ENCODE peak calls at places on chromosomes 7 and 10, in four cellular contexts. One of them, this sample, is unnamed.

GRCh38 chr7:8232999-8233847 is 28.7 kb downstream of the ICA1 start:
- DNase-seq in sciatic nerve: no peak
- DNase-seq in amygdala: no peak
- DNase-seq in stimulated activated CD4-positive, alpha-beta T cell treated with anti-CD3 and anti-CD28 coated beads, Interleukin-15, amount 100 ng/mL, for 48 hours: no peak
- DNase-seq in this sample: no peak

GRCh38 chr7:151455690-151456089 is 15.7 kb upstream of the CRYGN start:
- DNase-seq in sciatic nerve: no peak
- DNase-seq in amygdala: no peak
- DNase-seq in stimulated activated CD4-positive, alpha-beta T cell treated with anti-CD3 and anti-CD28 coated beads, Interleukin-15, amount 100 ng/mL, for 48 hours: no peak
- DNase-seq in this sample: no peak

GRCh38 chr7:50664937-50665336 is 99.7 kb upstream of the DDC start:
- DNase-seq in stimulated activated CD4-positive, alpha-beta T cell treated with anti-CD3 and anti-CD28 coated beads, Interleukin-15, amount 100 ng/mL, for 48 hours: no peak
- DNase-seq in sciatic nerve: no peak
- DNase-seq in amygdala: no peak
- DNase-seq in this sample: no peak

GRCh38 chr7:144019457-144019856 is 19.3 kb downstream of the OR6B1 start:
- DNase-seq in sciatic nerve: no peak
- DNase-seq in stimulated activated CD4-positive, alpha-beta T cell treated with anti-CD3 and anti-CD28 coated beads, Interleukin-15, amount 100 ng/mL, for 48 hours: no peak
- DNase-seq in amygdala: no peak
- DNase-seq in this sample: no peak

GRCh38 chr10:35382096-35382495 is 45.8 kb downstream of the CCNY start:
- DNase-seq in amygdala: no peak
- DNase-seq in sciatic nerve: no peak
- DNase-seq in stimulated activated CD4-positive, alpha-beta T cell treated with anti-CD3 and anti-CD28 coated beads, Interleukin-15, amount 100 ng/mL, for 48 hours: no peak
- DNase-seq in this sample: no peak

GRCh38 chr7:17058568-17058967 is 176.8 kb upstream of the AGR3 start:
- DNase-seq in stimulated activated CD4-positive, alpha-beta T cell treated with anti-CD3 and anti-CD28 coated beads, Interleukin-15, amount 100 ng/mL, for 48 hours: no peak
- DNase-seq in amygdala: no peak
- DNase-seq in sciatic nerve: no peak
- DNase-seq in this sample: no peak

GRCh38 chr10:3471927-3472704 is 299.5 kb upstream of the PITRM1 start:
- DNase-seq in sciatic nerve: no peak
- DNase-seq in amygdala: peak
- DNase-seq in stimulated activated CD4-positive, alpha-beta T cell treated with anti-CD3 and anti-CD28 coated beads, Interleukin-15, amount 100 ng/mL, for 48 hours: no peak
- DNase-seq in this sample: no peak

GRCh38 chr7:108716783-108717182 is 147.1 kb downstream of the DNAJB9 start:
- DNase-seq in amygdala: no peak
- DNase-seq in stimulated activated CD4-positive, alpha-beta T cell treated with anti-CD3 and anti-CD28 coated beads, Interleukin-15, amount 100 ng/mL, for 48 hours: no peak
- DNase-seq in sciatic nerve: no peak
- DNase-seq in this sample: no peak

GRCh38 chr7:26278769-26279168 is 12.9 kb upstream of the SNX10 start:
- DNase-seq in stimulated activated CD4-positive, alpha-beta T cell treated with anti-CD3 and anti-CD28 coated beads, Interleukin-15, amount 100 ng/mL, for 48 hours: no peak
- DNase-seq in amygdala: no peak
- DNase-seq in sciatic nerve: no peak
- DNase-seq in this sample: no peak

GRCh38 chr7:4616116-4616515 is 66.0 kb upstream of the FOXK1 start:
- DNase-seq in stimulated activated CD4-positive, alpha-beta T cell treated with anti-CD3 and anti-CD28 coated beads, Interleukin-15, amount 100 ng/mL, for 48 hours: no peak
- DNase-seq in amygdala: no peak
- DNase-seq in sciatic nerve: no peak
- DNase-seq in this sample: no peak

GRCh38 chr10:84135836-84136235 is 3.5 kb upstream of the GHITM start:
- DNase-seq in stimulated activated CD4-positive, alpha-beta T cell treated with anti-CD3 and anti-CD28 coated beads, Interleukin-15, amount 100 ng/mL, for 48 hours: no peak
- DNase-seq in sciatic nerve: no peak
- DNase-seq in amygdala: no peak
- DNase-seq in this sample: no peak

GRCh38 chr7:6447589-6448210 is at the start of gene DAGLB:
- DNase-seq in amygdala: peak
- DNase-seq in stimulated activated CD4-positive, alpha-beta T cell treated with anti-CD3 and anti-CD28 coated beads, Interleukin-15, amount 100 ng/mL, for 48 hours: peak
- DNase-seq in sciatic nerve: peak
- DNase-seq in this sample: peak

GRCh38 chr7:10939237-10939910 is 34.3 kb upstream of the PHF14 start:
- DNase-seq in sciatic nerve: no peak
- DNase-seq in stimulated activated CD4-positive, alpha-beta T cell treated with anti-CD3 and anti-CD28 coated beads, Interleukin-15, amount 100 ng/mL, for 48 hours: no peak
- DNase-seq in amygdala: no peak
- DNase-seq in this sample: no peak

GRCh38 chr7:158073845-158074840 is 513.5 kb downstream of the PTPRN2 start:
- DNase-seq in amygdala: no peak
- DNase-seq in sciatic nerve: peak
- DNase-seq in stimulated activated CD4-positive, alpha-beta T cell treated with anti-CD3 and anti-CD28 coated beads, Interleukin-15, amount 100 ng/mL, for 48 hours: no peak
- DNase-seq in this sample: peak

GRCh38 chr10:97222346-97222961 is 36.7 kb upstream of the SLIT1 start:
- DNase-seq in stimulated activated CD4-positive, alpha-beta T cell treated with anti-CD3 and anti-CD28 coated beads, Interleukin-15, amount 100 ng/mL, for 48 hours: no peak
- DNase-seq in amygdala: no peak
- DNase-seq in sciatic nerve: peak
- DNase-seq in this sample: no peak

GRCh38 chr10:131946321-131946751 is 35.4 kb downstream of the BNIP3 start:
- DNase-seq in stimulated activated CD4-positive, alpha-beta T cell treated with anti-CD3 and anti-CD28 coated beads, Interleukin-15, amount 100 ng/mL, for 48 hours: no peak
- DNase-seq in sciatic nerve: peak
- DNase-seq in amygdala: no peak
- DNase-seq in this sample: no peak

GRCh38 chr10:116097239-116097751 is 175.7 kb downstream of the GFRA1 start:
- DNase-seq in stimulated activated CD4-positive, alpha-beta T cell treated with anti-CD3 and anti-CD28 coated beads, Interleukin-15, amount 100 ng/mL, for 48 hours: no peak
- DNase-seq in sciatic nerve: no peak
- DNase-seq in amygdala: peak
- DNase-seq in this sample: no peak

GRCh38 chr10:115861864-115862263 is 411.1 kb downstream of the GFRA1 start:
- DNase-seq in stimulated activated CD4-positive, alpha-beta T cell treated with anti-CD3 and anti-CD28 coated beads, Interleukin-15, amount 100 ng/mL, for 48 hours: no peak
- DNase-seq in amygdala: no peak
- DNase-seq in sciatic nerve: no peak
- DNase-seq in this sample: no peak

GRCh38 chr10:90975096-90975495 is 54.2 kb upstream of the ANKRD1 start:
- DNase-seq in sciatic nerve: no peak
- DNase-seq in stimulated activated CD4-positive, alpha-beta T cell treated with anti-CD3 and anti-CD28 coated beads, Interleukin-15, amount 100 ng/mL, for 48 hours: no peak
- DNase-seq in amygdala: no peak
- DNase-seq in this sample: no peak

GRCh38 chr10:102507521-102507920 is 3.7 kb downstream of the SUFU start:
- DNase-seq in amygdala: no peak
- DNase-seq in stimulated activated CD4-positive, alpha-beta T cell treated with anti-CD3 and anti-CD28 coated beads, Interleukin-15, amount 100 ng/mL, for 48 hours: no peak
- DNase-seq in sciatic nerve: peak
- DNase-seq in this sample: peak

GRCh38 chr7:1855396-1856160 is 185.5 kb downstream of the ELFN1 start:
- DNase-seq in stimulated activated CD4-positive, alpha-beta T cell treated with anti-CD3 and anti-CD28 coated beads, Interleukin-15, amount 100 ng/mL, for 48 hours: no peak
- DNase-seq in sciatic nerve: peak
- DNase-seq in amygdala: no peak
- DNase-seq in this sample: peak

GRCh38 chr10:132404169-132404880 is 7.3 kb downstream of the PWWP2B start:
- DNase-seq in amygdala: no peak
- DNase-seq in stimulated activated CD4-positive, alpha-beta T cell treated with anti-CD3 and anti-CD28 coated beads, Interleukin-15, amount 100 ng/mL, for 48 hours: no peak
- DNase-seq in sciatic nerve: no peak
- DNase-seq in this sample: no peak

GRCh38 chr7:86116-86515 is 106.3 kb upstream of the FAM20C start:
- DNase-seq in sciatic nerve: no peak
- DNase-seq in stimulated activated CD4-positive, alpha-beta T cell treated with anti-CD3 and anti-CD28 coated beads, Interleukin-15, amount 100 ng/mL, for 48 hours: no peak
- DNase-seq in amygdala: no peak
- DNase-seq in this sample: peak

GRCh38 chr7:140605337-140605736 is 35.3 kb downstream of the DENND2A start:
- DNase-seq in stimulated activated CD4-positive, alpha-beta T cell treated with anti-CD3 and anti-CD28 coated beads, Interleukin-15, amount 100 ng/mL, for 48 hours: no peak
- DNase-seq in amygdala: no peak
- DNase-seq in sciatic nerve: no peak
- DNase-seq in this sample: no peak

GRCh38 chr7:50857804-50858203 is 75.1 kb upstream of the GRB10 start:
- DNase-seq in sciatic nerve: no peak
- DNase-seq in stimulated activated CD4-positive, alpha-beta T cell treated with anti-CD3 and anti-CD28 coated beads, Interleukin-15, amount 100 ng/mL, for 48 hours: no peak
- DNase-seq in amygdala: no peak
- DNase-seq in this sample: peak

GRCh38 chr7:157402911-157403534 is 66.2 kb downstream of the DNAJB6 start:
- DNase-seq in sciatic nerve: no peak
- DNase-seq in amygdala: no peak
- DNase-seq in stimulated activated CD4-positive, alpha-beta T cell treated with anti-CD3 and anti-CD28 coated beads, Interleukin-15, amount 100 ng/mL, for 48 hours: no peak
- DNase-seq in this sample: peak

GRCh38 chr7:29109356-29109755 is 37.0 kb downstream of the CPVL start:
- DNase-seq in amygdala: no peak
- DNase-seq in stimulated activated CD4-positive, alpha-beta T cell treated with anti-CD3 and anti-CD28 coated beads, Interleukin-15, amount 100 ng/mL, for 48 hours: no peak
- DNase-seq in sciatic nerve: no peak
- DNase-seq in this sample: no peak

GRCh38 chr10:8037199-8037801 is 17.2 kb upstream of the GATA3 start:
- DNase-seq in sciatic nerve: peak
- DNase-seq in stimulated activated CD4-positive, alpha-beta T cell treated with anti-CD3 and anti-CD28 coated beads, Interleukin-15, amount 100 ng/mL, for 48 hours: no peak
- DNase-seq in amygdala: no peak
- DNase-seq in this sample: peak

GRCh38 chr7:70751895-70752294 is 380.0 kb upstream of the GALNT17 start:
- DNase-seq in amygdala: no peak
- DNase-seq in sciatic nerve: no peak
- DNase-seq in stimulated activated CD4-positive, alpha-beta T cell treated with anti-CD3 and anti-CD28 coated beads, Interleukin-15, amount 100 ng/mL, for 48 hours: no peak
- DNase-seq in this sample: no peak

GRCh38 chr10:84890701-84891100 is 562.3 kb downstream of the CCSER2 start:
- DNase-seq in amygdala: no peak
- DNase-seq in sciatic nerve: no peak
- DNase-seq in stimulated activated CD4-positive, alpha-beta T cell treated with anti-CD3 and anti-CD28 coated beads, Interleukin-15, amount 100 ng/mL, for 48 hours: no peak
- DNase-seq in this sample: no peak

GRCh38 chr7:142445019-142445686 is 187.3 kb upstream of the PRSS58 start:
- DNase-seq in stimulated activated CD4-positive, alpha-beta T cell treated with anti-CD3 and anti-CD28 coated beads, Interleukin-15, amount 100 ng/mL, for 48 hours: no peak
- DNase-seq in sciatic nerve: no peak
- DNase-seq in amygdala: no peak
- DNase-seq in this sample: no peak

GRCh38 chr10:61974611-61975010 is 73.1 kb downstream of the ARID5B start:
- DNase-seq in amygdala: peak
- DNase-seq in stimulated activated CD4-positive, alpha-beta T cell treated with anti-CD3 and anti-CD28 coated beads, Interleukin-15, amount 100 ng/mL, for 48 hours: no peak
- DNase-seq in sciatic nerve: peak
- DNase-seq in this sample: no peak

GRCh38 chr7:24366901-24367300 is 82.9 kb downstream of the NPY start:
- DNase-seq in amygdala: no peak
- DNase-seq in sciatic nerve: no peak
- DNase-seq in stimulated activated CD4-positive, alpha-beta T cell treated with anti-CD3 and anti-CD28 coated beads, Interleukin-15, amount 100 ng/mL, for 48 hours: no peak
- DNase-seq in this sample: no peak

GRCh38 chr7:148553979-148554378 is 36.6 kb upstream of the C7orf33 start:
- DNase-seq in sciatic nerve: no peak
- DNase-seq in stimulated activated CD4-positive, alpha-beta T cell treated with anti-CD3 and anti-CD28 coated beads, Interleukin-15, amount 100 ng/mL, for 48 hours: no peak
- DNase-seq in amygdala: no peak
- DNase-seq in this sample: no peak